ENCODE peak calls at places on chromosome 20, in four cellular contexts. One of them, this sample, is unnamed.

GRCh38 chr20:35307666-35308653 is 15.7 kb upstream of the FAM83C start:
- DNase-seq in central memory CD4-positive, alpha-beta T cell: no peak
- DNase-seq in globus pallidus: peak; percentile 69
- DNase-seq in mucosa of gallbladder: peak; percentile 76
- DNase-seq in this sample: no peak

GRCh38 chr20:430091-430999 is 22.2 kb downstream of the RBCK1 start:
- DNase-seq in mucosa of gallbladder: no peak
- DNase-seq in central memory CD4-positive, alpha-beta T cell: no peak
- DNase-seq in globus pallidus: no peak
- DNase-seq in this sample: no peak

GRCh38 chr20:39263076-39263475 is 300.9 kb downstream of the DHX35 start:
- DNase-seq in mucosa of gallbladder: no peak
- DNase-seq in central memory CD4-positive, alpha-beta T cell: no peak
- DNase-seq in globus pallidus: no peak
- DNase-seq in this sample: no peak

GRCh38 chr20:34315236-34315635 is 12.1 kb upstream of the AHCY start:
- DNase-seq in central memory CD4-positive, alpha-beta T cell: no peak
- DNase-seq in mucosa of gallbladder: no peak
- DNase-seq in globus pallidus: no peak
- DNase-seq in this sample: no peak

GRCh38 chr20:10263385-10264165 is 44.9 kb downstream of the SNAP25 start:
- DNase-seq in mucosa of gallbladder: no peak
- DNase-seq in central memory CD4-positive, alpha-beta T cell: no peak
- DNase-seq in globus pallidus: no peak
- DNase-seq in this sample: no peak

GRCh38 chr20:2508631-2509467 is at the start of gene ZNF343:
- DNase-seq in mucosa of gallbladder: peak; percentile 81
- DNase-seq in central memory CD4-positive, alpha-beta T cell: peak; percentile 79
- DNase-seq in globus pallidus: peak; percentile 88
- DNase-seq in this sample: peak; percentile 77

GRCh38 chr20:10625641-10626040 is 48.2 kb downstream of the JAG1 start:
- DNase-seq in globus pallidus: no peak
- DNase-seq in central memory CD4-positive, alpha-beta T cell: no peak
- DNase-seq in mucosa of gallbladder: no peak
- DNase-seq in this sample: no peak

GRCh38 chr20:38007526-38007925 is 25.7 kb downstream of the TTI1 start:
- DNase-seq in central memory CD4-positive, alpha-beta T cell: no peak
- DNase-seq in mucosa of gallbladder: no peak
- DNase-seq in globus pallidus: no peak
- DNase-seq in this sample: no peak

GRCh38 chr20:36956674-36957073 is 5.2 kb upstream of the SAMHD1 start:
- DNase-seq in central memory CD4-positive, alpha-beta T cell: no peak
- DNase-seq in globus pallidus: no peak
- DNase-seq in mucosa of gallbladder: no peak
- DNase-seq in this sample: no peak

GRCh38 chr20:38450412-38450975 is 15.4 kb upstream of the SNHG17 start:
- DNase-seq in mucosa of gallbladder: no peak
- DNase-seq in central memory CD4-positive, alpha-beta T cell: no peak
- DNase-seq in globus pallidus: no peak
- DNase-seq in this sample: no peak

GRCh38 chr20:49510562-49511117 is 28.2 kb upstream of the KCNB1 start:
- DNase-seq in globus pallidus: no peak
- DNase-seq in mucosa of gallbladder: peak; percentile 52
- DNase-seq in central memory CD4-positive, alpha-beta T cell: no peak
- DNase-seq in this sample: no peak

GRCh38 chr20:24743641-24744040 is 205.4 kb upstream of the CST7 start:
- DNase-seq in globus pallidus: no peak
- DNase-seq in central memory CD4-positive, alpha-beta T cell: no peak
- DNase-seq in mucosa of gallbladder: no peak
- DNase-seq in this sample: no peak